ENCODE peak calls at places on chromosomes 3 and 15, in ten cellular contexts. C is pancreas, L is sigmoid colon, W is endothelial cell of umbilical vein, J is AG04450, R is AG10803, V is endodermal cell, M is RWPE1, P is progenitor cell of endocrine pancreas, F is GM12865. X is an unnamed sample.

GRCh38 chr3:171225698-171226097 is 199.2 kb upstream of the SLC2A2 start:
- DNase-seq in P (no peak), J (no peak), W (peak), M (no peak), C (no peak), V (no peak), L (no peak), R (peak), F (no peak), X (no peak)

GRCh38 chr3:60579734-60580133 is 671.5 kb downstream of the FHIT start:
- DNase-seq in L (no peak), P (no peak), C (no peak), M (peak), J (peak), W (no peak), F (no peak), R (peak), V (no peak), X (no peak)

GRCh38 chr3:153273767-153274443 is 111.9 kb downstream of the RAP2B start:
- DNase-seq in V (no peak), F (no peak), J (no peak), L (no peak), R (peak), M (peak), C (no peak), P (no peak), W (no peak), X (no peak)

GRCh38 chr15:82044373-82045178 is 1.2 kb downstream of the MEX3B start:
- DNase-seq in M (peak), R (peak), V (peak), J (peak), C (peak), W (peak), L (peak), P (peak), F (peak), X (peak)

GRCh38 chr3:123287962-123288302 is 86.2 kb downstream of the SEC22A start:
- DNase-seq in V (peak), L (no peak), M (no peak), C (no peak), W (no peak), F (no peak), J (no peak), P (no peak), R (no peak), X (no peak)

GRCh38 chr3:58630710-58631092 is 35.9 kb downstream of the FAM3D start:
- DNase-seq in L (no peak), J (no peak), P (no peak), R (no peak), M (no peak), F (no peak), C (no peak), W (no peak), V (no peak), X (no peak)

GRCh38 chr15:28918141-28918983 is 32.6 kb downstream of the APBA2 start:
- DNase-seq in C (no peak), V (peak), W (no peak), P (peak), F (no peak), R (no peak), L (peak), J (no peak), M (peak), X (no peak)

GRCh38 chr3:128714887-128715496 is 11.0 kb upstream of the RAB7A start:
- DNase-seq in J (no peak), W (no peak), M (no peak), V (no peak), F (peak), R (no peak), P (no peak), C (no peak), L (peak), X (no peak)

GRCh38 chr3:38457111-38458003 is 3.7 kb downstream of the ACVR2B start:
- DNase-seq in W (no peak), P (no peak), M (no peak), L (no peak), J (no peak), F (no peak), C (no peak), R (peak), V (no peak), X (peak)

GRCh38 chr15:74208901-74209559 is 6.4 kb upstream of the STRA6 start:
- DNase-seq in F (no peak), M (no peak), R (peak), L (no peak), J (no peak), V (peak), W (no peak), C (no peak), P (no peak), X (no peak)

GRCh38 chr15:98906712-98907083 is 100.9 kb downstream of the PGPEP1L start:
- DNase-seq in W (no peak), P (no peak), F (no peak), M (peak), V (no peak), L (peak), C (peak), J (no peak), R (no peak), X (no peak)

GRCh38 chr3:123396171-123397049 is 52.5 kb downstream of the ADCY5 start:
- DNase-seq in W (no peak), C (no peak), J (no peak), P (no peak), F (no peak), V (no peak), R (no peak), M (peak), L (no peak), X (no peak)

GRCh38 chr3:67357610-67358458 is 296.6 kb downstream of the SUCLG2 start:
- DNase-seq in J (no peak), W (peak), V (peak), C (no peak), R (peak), M (peak), L (peak), P (no peak), F (peak), X (peak)

GRCh38 chr3:193906849-193907410 is 229.0 kb upstream of the HES1 start:
- DNase-seq in L (no peak), R (no peak), M (no peak), F (no peak), P (no peak), C (no peak), W (no peak), J (no peak), V (no peak), X (no peak)

GRCh38 chr15:66995257-66995656 is 70.1 kb upstream of the SMAD3 start:
- DNase-seq in J (no peak), F (no peak), P (no peak), L (no peak), R (peak), W (no peak), C (no peak), V (no peak), M (no peak), X (no peak)

GRCh38 chr15:66997212-66997611 is 68.2 kb upstream of the SMAD3 start:
- DNase-seq in J (peak), W (no peak), M (peak), F (no peak), P (no peak), L (no peak), C (no peak), V (no peak), R (peak), X (no peak)

GRCh38 chr15:66996099-66996498 is 69.3 kb upstream of the SMAD3 start:
- DNase-seq in P (no peak), F (no peak), W (no peak), L (no peak), V (no peak), J (no peak), M (no peak), C (no peak), R (peak), X (no peak)

GRCh38 chr15:66993090-66993489 is 72.3 kb upstream of the SMAD3 start:
- DNase-seq in R (no peak), F (no peak), W (no peak), V (no peak), J (no peak), C (no peak), M (no peak), P (no peak), L (no peak), X (no peak)

DNA sequence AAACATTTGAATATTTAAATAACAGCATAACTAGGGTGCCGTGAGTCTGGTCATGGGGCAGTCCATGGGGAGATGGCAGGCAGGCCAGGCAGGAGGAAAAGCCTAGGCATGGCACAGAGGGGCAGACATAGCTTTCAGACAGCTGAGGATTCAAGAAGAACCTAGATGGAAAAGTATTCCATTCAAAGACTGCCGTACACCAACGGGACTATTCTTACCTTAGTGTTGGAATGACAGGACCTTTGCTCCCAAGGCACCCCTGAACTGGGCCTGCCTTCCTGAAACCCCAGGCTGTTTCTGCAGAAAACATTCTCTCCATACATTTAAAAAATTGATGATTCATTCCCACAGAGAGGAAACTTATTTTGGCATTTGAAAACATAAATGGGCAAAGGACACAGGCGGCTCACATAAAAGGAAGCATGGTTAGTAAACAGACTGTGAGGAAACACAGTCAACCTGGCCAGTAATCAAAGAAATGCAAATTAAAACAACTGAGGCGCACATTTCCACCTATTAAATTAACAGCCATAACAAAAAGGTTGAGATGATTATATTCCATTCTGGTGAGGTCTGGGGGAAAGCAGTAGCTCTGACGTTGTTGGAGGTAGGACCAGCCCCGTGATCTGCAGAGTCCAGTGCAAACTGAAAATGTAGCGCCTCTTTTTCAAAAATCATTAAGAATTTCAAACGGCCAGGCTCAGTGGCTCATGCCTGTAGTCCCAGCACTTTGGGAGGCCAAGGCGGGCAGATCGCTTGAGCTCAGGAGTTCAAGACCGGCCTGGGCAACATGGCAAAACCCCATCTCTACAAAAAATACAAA is 71.3 kb upstream of the SMAD3 start:
- DNase-seq in P (no peak), F (no peak), W (peak), V (no peak), R (no peak), J (no peak), L (no peak), M (no peak), C (no peak), X (no peak)
- TF ChIP-seq CTCF in P (no peak), F (no peak), W (no peak), V (no peak), R (no peak), J (no peak), L (no peak), M (no peak), C (no peak), X (no peak)

GRCh38 chr3:83230841-83231240 is 1469.4 kb upstream of the GBE1 start:
- DNase-seq in J (no peak), C (no peak), P (no peak), M (no peak), L (no peak), F (no peak), R (no peak), V (no peak), W (no peak), X (no peak)

GRCh38 chr3:83235180-83235814 is 1473.9 kb upstream of the GBE1 start:
- DNase-seq in W (no peak), L (no peak), R (no peak), V (no peak), J (no peak), F (no peak), P (no peak), C (no peak), M (no peak), X (no peak)

GRCh38 chr3:83230376-83230775 is 1468.9 kb upstream of the GBE1 start:
- DNase-seq in J (no peak), C (no peak), F (no peak), R (no peak), L (no peak), V (no peak), P (no peak), W (no peak), M (no peak), X (no peak)

DNA sequence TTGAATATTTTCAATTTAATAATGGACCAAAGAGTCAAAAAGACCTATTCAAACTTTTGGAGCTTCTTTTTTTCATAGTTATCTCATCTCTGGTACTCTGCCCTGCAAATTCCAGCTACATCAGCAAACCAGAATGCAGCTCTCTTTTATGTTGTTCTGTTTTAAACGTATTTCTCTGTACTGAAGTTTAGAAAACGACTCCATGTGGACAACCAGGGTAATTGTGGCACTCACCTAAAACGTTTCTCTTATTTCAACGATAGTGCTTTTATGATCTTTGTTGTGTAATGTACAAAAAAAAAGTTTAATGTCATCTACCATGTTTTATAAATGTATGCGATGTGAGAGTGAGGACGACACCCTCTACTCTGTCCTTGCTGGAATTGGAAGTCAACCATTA is 1472.3 kb upstream of the GBE1 start:
- DNase-seq in L (no peak), J (no peak), W (no peak), M (no peak), P (no peak), V (no peak), R (no peak), F (no peak), C (no peak), X (no peak)
- TF ChIP-seq CTCF in L (no peak), J (no peak), W (no peak), M (no peak), P (no peak), V (peak), R (no peak), F (no peak), C (no peak), X (no peak)

DNA sequence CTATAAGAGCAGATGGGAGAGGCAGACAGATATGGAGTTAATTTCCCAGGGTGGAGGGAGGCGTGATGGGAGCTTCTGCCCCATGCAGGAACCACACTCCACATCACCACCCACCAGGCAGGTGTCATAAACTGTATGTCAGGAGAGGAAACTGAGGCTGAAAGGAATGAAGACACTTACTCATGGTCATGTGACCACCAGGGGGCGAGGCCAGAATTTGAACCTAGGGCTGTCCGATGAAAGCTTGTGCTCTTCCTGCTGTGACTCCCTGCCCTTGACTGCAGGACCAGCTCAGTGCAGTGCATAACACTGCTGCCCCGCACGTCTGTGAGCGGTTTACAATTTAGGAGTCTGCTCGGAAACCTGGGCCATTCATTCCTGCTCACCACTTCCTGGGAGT is 28.8 kb downstream of the NUP210 start:
- DNase-seq in R (no peak), W (no peak), C (no peak), L (no peak), V (no peak), P (no peak), M (no peak), J (no peak), F (no peak), X (no peak)
- TF ChIP-seq CTCF in R (no peak), W (no peak), C (no peak), L (no peak), V (peak), P (peak), M (no peak), J (no peak), F (peak), X (peak)

GRCh38 chr3:87084868-87085267 is 93.9 kb upstream of the VGLL3 start:
- DNase-seq in F (no peak), J (no peak), L (no peak), C (no peak), V (no peak), P (no peak), R (no peak), M (no peak), W (no peak), X (no peak)

GRCh38 chr3:87076951-87077350 is 86.0 kb upstream of the VGLL3 start:
- DNase-seq in M (peak), C (no peak), J (peak), F (no peak), V (no peak), W (no peak), L (no peak), P (no peak), R (peak), X (no peak)

GRCh38 chr3:87088366-87088983 is 97.5 kb upstream of the VGLL3 start:
- DNase-seq in L (peak), C (peak), V (no peak), P (no peak), J (no peak), R (peak), M (no peak), W (no peak), F (peak), X (no peak)

GRCh38 chr3:87077354-87077753 is 86.4 kb upstream of the VGLL3 start:
- DNase-seq in C (no peak), F (no peak), P (no peak), M (no peak), V (no peak), J (no peak), W (no peak), R (no peak), L (no peak), X (no peak)

DNA sequence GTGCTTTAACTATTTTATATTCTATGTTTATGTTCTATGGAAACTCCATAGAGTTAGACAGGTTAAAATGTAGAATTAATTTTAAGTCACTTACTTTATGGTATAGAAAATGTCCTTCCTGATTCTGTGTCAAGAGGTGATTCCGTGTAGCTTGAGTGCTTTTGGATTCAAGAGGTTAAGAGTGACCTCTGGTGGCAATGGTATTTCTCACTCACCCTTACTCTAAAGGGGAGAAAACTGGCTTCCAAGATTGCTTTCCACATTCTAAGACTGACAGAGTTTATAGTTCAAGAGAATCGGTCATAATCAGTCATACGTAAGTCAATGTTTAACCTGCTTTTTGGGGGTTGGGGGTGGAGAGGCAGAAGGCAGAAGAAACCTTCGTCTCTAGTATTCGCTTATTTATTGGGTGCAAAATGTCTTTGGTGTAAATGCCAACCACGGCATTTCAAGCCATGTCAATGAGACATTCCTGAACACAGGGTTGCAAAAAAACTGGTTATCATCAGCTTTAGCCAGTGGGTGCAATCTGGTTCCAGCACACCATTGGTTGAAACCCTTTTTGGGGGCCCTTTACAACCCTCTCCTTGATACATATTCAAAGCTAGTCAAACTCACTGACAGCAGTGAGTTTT is 92.0 kb upstream of the VGLL3 start:
- DNase-seq in W (peak), L (no peak), F (peak), P (no peak), R (peak), V (peak), M (peak), C (no peak), J (peak), X (peak)
- TF ChIP-seq CTCF in W (peak), L (peak), F (peak), P (peak), R (peak), V (peak), M (peak), C (peak), J (peak), X (peak)

X was measured in GM13977.